ENCODE peak calls at places on chromosomes 2 and 18, in eight cellular contexts. One of them, this sample, is unnamed.

GRCh38 chr2:149994057-149994728 is 406.6 kb upstream of the MMADHC start:
- DNase-seq in neural crest cell: no peak
- DNase-seq in progenitor cell of endocrine pancreas: no peak
- DNase-seq in cardiac muscle cell: no peak
- DNase-seq in upper lobe of right lung: no peak
- DNase-seq in body of pancreas: peak
- DNase-seq in psoas muscle: no peak
- DNase-seq in nephron progenitor cell: no peak
- DNase-seq in this sample: no peak

GRCh38 chr2:200698217-200698616 is 112.4 kb downstream of the AOX1 start:
- DNase-seq in neural crest cell: no peak
- DNase-seq in progenitor cell of endocrine pancreas: no peak
- DNase-seq in cardiac muscle cell: no peak
- DNase-seq in upper lobe of right lung: no peak
- DNase-seq in body of pancreas: no peak
- DNase-seq in psoas muscle: no peak
- DNase-seq in nephron progenitor cell: no peak
- DNase-seq in this sample: no peak

GRCh38 chr18:62584241-62585120 is 61.7 kb downstream of the ZCCHC2 start:
- DNase-seq in neural crest cell: peak
- DNase-seq in progenitor cell of endocrine pancreas: peak
- DNase-seq in cardiac muscle cell: peak
- DNase-seq in upper lobe of right lung: peak
- DNase-seq in body of pancreas: peak
- DNase-seq in psoas muscle: peak
- DNase-seq in nephron progenitor cell: peak
- DNase-seq in this sample: peak

GRCh38 chr2:100058014-100058310 is 84.4 kb downstream of the AFF3 start:
- DNase-seq in neural crest cell: no peak
- DNase-seq in progenitor cell of endocrine pancreas: no peak
- DNase-seq in cardiac muscle cell: no peak
- DNase-seq in upper lobe of right lung: no peak
- DNase-seq in body of pancreas: no peak
- DNase-seq in psoas muscle: no peak
- DNase-seq in nephron progenitor cell: no peak
- DNase-seq in this sample: no peak

GRCh38 chr2:60516383-60516811 is 37.1 kb downstream of the BCL11A start:
- DNase-seq in neural crest cell: no peak
- DNase-seq in progenitor cell of endocrine pancreas: no peak
- DNase-seq in cardiac muscle cell: no peak
- DNase-seq in upper lobe of right lung: no peak
- DNase-seq in body of pancreas: no peak
- DNase-seq in psoas muscle: no peak
- DNase-seq in nephron progenitor cell: no peak
- DNase-seq in this sample: no peak

GRCh38 chr2:45272549-45273245 is 263.4 kb upstream of the SIX2 start:
- DNase-seq in neural crest cell: no peak
- DNase-seq in progenitor cell of endocrine pancreas: no peak
- DNase-seq in cardiac muscle cell: no peak
- DNase-seq in upper lobe of right lung: no peak
- DNase-seq in body of pancreas: no peak
- DNase-seq in psoas muscle: no peak
- DNase-seq in nephron progenitor cell: no peak
- DNase-seq in this sample: no peak

GRCh38 chr2:101162561-101163330 is 11.6 kb upstream of the TBC1D8 start:
- DNase-seq in neural crest cell: no peak
- DNase-seq in progenitor cell of endocrine pancreas: no peak
- DNase-seq in cardiac muscle cell: no peak
- DNase-seq in upper lobe of right lung: no peak
- DNase-seq in body of pancreas: no peak
- DNase-seq in psoas muscle: no peak
- DNase-seq in nephron progenitor cell: peak
- DNase-seq in this sample: peak

GRCh38 chr2:146615778-146616177 is 1229.1 kb upstream of the ACVR2A start:
- DNase-seq in neural crest cell: no peak
- DNase-seq in progenitor cell of endocrine pancreas: no peak
- DNase-seq in cardiac muscle cell: no peak
- DNase-seq in upper lobe of right lung: no peak
- DNase-seq in body of pancreas: no peak
- DNase-seq in psoas muscle: no peak
- DNase-seq in nephron progenitor cell: no peak
- DNase-seq in this sample: no peak

GRCh38 chr2:218621007-218621406 is 13.3 kb downstream of the PLCD4 start:
- DNase-seq in neural crest cell: no peak
- DNase-seq in progenitor cell of endocrine pancreas: no peak
- DNase-seq in cardiac muscle cell: no peak
- DNase-seq in upper lobe of right lung: no peak
- DNase-seq in body of pancreas: no peak
- DNase-seq in psoas muscle: no peak
- DNase-seq in nephron progenitor cell: no peak
- DNase-seq in this sample: no peak

GRCh38 chr2:38376346-38376682 is 759 bp downstream of the ATL2 start:
- DNase-seq in neural crest cell: no peak
- DNase-seq in progenitor cell of endocrine pancreas: no peak
- DNase-seq in cardiac muscle cell: peak
- DNase-seq in upper lobe of right lung: no peak
- DNase-seq in body of pancreas: no peak
- DNase-seq in psoas muscle: no peak
- DNase-seq in nephron progenitor cell: no peak
- DNase-seq in this sample: no peak

GRCh38 chr2:75560768-75561565 is at the start of gene EVA1A:
- DNase-seq in neural crest cell: peak
- DNase-seq in progenitor cell of endocrine pancreas: peak
- DNase-seq in cardiac muscle cell: peak
- DNase-seq in upper lobe of right lung: peak
- DNase-seq in body of pancreas: peak
- DNase-seq in psoas muscle: peak
- DNase-seq in nephron progenitor cell: peak
- DNase-seq in this sample: peak

GRCh38 chr18:11689972-11690570 is 1.0 kb downstream of the GNAL start:
- DNase-seq in neural crest cell: no peak
- DNase-seq in progenitor cell of endocrine pancreas: no peak
- DNase-seq in cardiac muscle cell: no peak
- DNase-seq in upper lobe of right lung: no peak
- DNase-seq in body of pancreas: no peak
- DNase-seq in psoas muscle: no peak
- DNase-seq in nephron progenitor cell: no peak
- DNase-seq in this sample: peak

GRCh38 chr18:68735498-68736343 is 20.8 kb upstream of the TMX3 start:
- DNase-seq in neural crest cell: no peak
- DNase-seq in progenitor cell of endocrine pancreas: no peak
- DNase-seq in cardiac muscle cell: peak
- DNase-seq in upper lobe of right lung: no peak
- DNase-seq in body of pancreas: no peak
- DNase-seq in psoas muscle: no peak
- DNase-seq in nephron progenitor cell: no peak
- DNase-seq in this sample: no peak

GRCh38 chr2:156537147-156537546 is 101.0 kb downstream of the GPD2 start:
- DNase-seq in neural crest cell: no peak
- DNase-seq in progenitor cell of endocrine pancreas: no peak
- DNase-seq in cardiac muscle cell: no peak
- DNase-seq in upper lobe of right lung: no peak
- DNase-seq in body of pancreas: no peak
- DNase-seq in psoas muscle: no peak
- DNase-seq in nephron progenitor cell: no peak
- DNase-seq in this sample: no peak

GRCh38 chr2:25955036-25955435 is 27.3 kb downstream of the KIF3C start:
- DNase-seq in neural crest cell: no peak
- DNase-seq in progenitor cell of endocrine pancreas: no peak
- DNase-seq in cardiac muscle cell: no peak
- DNase-seq in upper lobe of right lung: no peak
- DNase-seq in body of pancreas: no peak
- DNase-seq in psoas muscle: no peak
- DNase-seq in nephron progenitor cell: no peak
- DNase-seq in this sample: no peak

GRCh38 chr2:158841839-158842238 is 46.7 kb downstream of the DAPL1 start:
- DNase-seq in neural crest cell: no peak
- DNase-seq in progenitor cell of endocrine pancreas: no peak
- DNase-seq in cardiac muscle cell: no peak
- DNase-seq in upper lobe of right lung: no peak
- DNase-seq in body of pancreas: no peak
- DNase-seq in psoas muscle: no peak
- DNase-seq in nephron progenitor cell: no peak
- DNase-seq in this sample: no peak

GRCh38 chr2:149857344-149857743 is 269.8 kb upstream of the MMADHC start:
- DNase-seq in neural crest cell: no peak
- DNase-seq in progenitor cell of endocrine pancreas: no peak
- DNase-seq in cardiac muscle cell: no peak
- DNase-seq in upper lobe of right lung: no peak
- DNase-seq in body of pancreas: no peak
- DNase-seq in psoas muscle: no peak
- DNase-seq in nephron progenitor cell: no peak
- DNase-seq in this sample: no peak

GRCh38 chr2:138536302-138536701 is 34.7 kb downstream of the SPOPL start:
- DNase-seq in neural crest cell: no peak
- DNase-seq in progenitor cell of endocrine pancreas: no peak
- DNase-seq in cardiac muscle cell: no peak
- DNase-seq in upper lobe of right lung: no peak
- DNase-seq in body of pancreas: peak
- DNase-seq in psoas muscle: no peak
- DNase-seq in nephron progenitor cell: no peak
- DNase-seq in this sample: peak

GRCh38 chr2:46812381-46813024 is 103.1 kb downstream of the MCFD2 start:
- DNase-seq in neural crest cell: no peak
- DNase-seq in progenitor cell of endocrine pancreas: no peak
- DNase-seq in cardiac muscle cell: no peak
- DNase-seq in upper lobe of right lung: no peak
- DNase-seq in body of pancreas: peak
- DNase-seq in psoas muscle: peak
- DNase-seq in nephron progenitor cell: no peak
- DNase-seq in this sample: no peak

GRCh38 chr2:112829247-112829646 is 7.3 kb downstream of the IL1B start:
- DNase-seq in neural crest cell: no peak
- DNase-seq in progenitor cell of endocrine pancreas: no peak
- DNase-seq in cardiac muscle cell: no peak
- DNase-seq in upper lobe of right lung: no peak
- DNase-seq in body of pancreas: no peak
- DNase-seq in psoas muscle: no peak
- DNase-seq in nephron progenitor cell: no peak
- DNase-seq in this sample: no peak

GRCh38 chr18:44715841-44716240 is 35.2 kb downstream of the SETBP1 start:
- DNase-seq in neural crest cell: no peak
- DNase-seq in progenitor cell of endocrine pancreas: no peak
- DNase-seq in cardiac muscle cell: no peak
- DNase-seq in upper lobe of right lung: no peak
- DNase-seq in body of pancreas: no peak
- DNase-seq in psoas muscle: no peak
- DNase-seq in nephron progenitor cell: no peak
- DNase-seq in this sample: peak

GRCh38 chr2:97724946-97725688 is 11.7 kb downstream of the ZAP70 start:
- DNase-seq in neural crest cell: no peak
- DNase-seq in progenitor cell of endocrine pancreas: no peak
- DNase-seq in cardiac muscle cell: no peak
- DNase-seq in upper lobe of right lung: peak
- DNase-seq in body of pancreas: no peak
- DNase-seq in psoas muscle: no peak
- DNase-seq in nephron progenitor cell: no peak
- DNase-seq in this sample: no peak

GRCh38 chr2:119260636-119261497 is 37.2 kb downstream of the STEAP3 start:
- DNase-seq in neural crest cell: no peak
- DNase-seq in progenitor cell of endocrine pancreas: no peak
- DNase-seq in cardiac muscle cell: peak
- DNase-seq in upper lobe of right lung: no peak
- DNase-seq in body of pancreas: no peak
- DNase-seq in psoas muscle: no peak
- DNase-seq in nephron progenitor cell: no peak
- DNase-seq in this sample: no peak

GRCh38 chr2:70779911-70780580 is 10.4 kb downstream of the FIGLA start:
- DNase-seq in neural crest cell: no peak
- DNase-seq in progenitor cell of endocrine pancreas: no peak
- DNase-seq in cardiac muscle cell: no peak
- DNase-seq in upper lobe of right lung: no peak
- DNase-seq in body of pancreas: no peak
- DNase-seq in psoas muscle: no peak
- DNase-seq in nephron progenitor cell: no peak
- DNase-seq in this sample: no peak

GRCh38 chr2:70790079-70790963 is at the start of gene FIGLA:
- DNase-seq in neural crest cell: peak
- DNase-seq in progenitor cell of endocrine pancreas: peak
- DNase-seq in cardiac muscle cell: peak
- DNase-seq in upper lobe of right lung: no peak
- DNase-seq in body of pancreas: peak
- DNase-seq in psoas muscle: no peak
- DNase-seq in nephron progenitor cell: peak
- DNase-seq in this sample: peak

GRCh38 chr2:70784320-70784719 is 6.1 kb downstream of the FIGLA start:
- DNase-seq in neural crest cell: no peak
- DNase-seq in progenitor cell of endocrine pancreas: no peak
- DNase-seq in cardiac muscle cell: no peak
- DNase-seq in upper lobe of right lung: no peak
- DNase-seq in body of pancreas: no peak
- DNase-seq in psoas muscle: no peak
- DNase-seq in nephron progenitor cell: no peak
- DNase-seq in this sample: no peak

GRCh38 chr2:70789304-70790078 is 952 bp downstream of the FIGLA start:
- DNase-seq in neural crest cell: peak
- DNase-seq in progenitor cell of endocrine pancreas: peak
- DNase-seq in cardiac muscle cell: peak
- DNase-seq in upper lobe of right lung: peak
- DNase-seq in body of pancreas: peak
- DNase-seq in psoas muscle: peak
- DNase-seq in nephron progenitor cell: peak
- DNase-seq in this sample: peak

GRCh38 chr2:70785137-70785911 is 5.1 kb downstream of the FIGLA start:
- DNase-seq in neural crest cell: peak
- DNase-seq in progenitor cell of endocrine pancreas: no peak
- DNase-seq in cardiac muscle cell: peak
- DNase-seq in upper lobe of right lung: no peak
- DNase-seq in body of pancreas: peak
- DNase-seq in psoas muscle: no peak
- DNase-seq in nephron progenitor cell: peak
- DNase-seq in this sample: peak
- TF ChIP-seq CTCF in neural crest cell: peak
- TF ChIP-seq CTCF in progenitor cell of endocrine pancreas: peak
- TF ChIP-seq CTCF in cardiac muscle cell: peak
- TF ChIP-seq CTCF in upper lobe of right lung: peak
- TF ChIP-seq CTCF in body of pancreas: no peak
- TF ChIP-seq CTCF in psoas muscle: peak
- TF ChIP-seq CTCF in nephron progenitor cell: peak
- TF ChIP-seq CTCF in this sample: no peak

GRCh38 chr2:102872388-102872787 is 110.6 kb downstream of the TMEM182 start:
- DNase-seq in neural crest cell: no peak
- DNase-seq in progenitor cell of endocrine pancreas: no peak
- DNase-seq in cardiac muscle cell: peak
- DNase-seq in upper lobe of right lung: no peak
- DNase-seq in body of pancreas: no peak
- DNase-seq in psoas muscle: no peak
- DNase-seq in nephron progenitor cell: no peak
- DNase-seq in this sample: no peak
- TF ChIP-seq CTCF in neural crest cell: peak
- TF ChIP-seq CTCF in progenitor cell of endocrine pancreas: peak
- TF ChIP-seq CTCF in cardiac muscle cell: no peak
- TF ChIP-seq CTCF in upper lobe of right lung: no peak
- TF ChIP-seq CTCF in body of pancreas: no peak
- TF ChIP-seq CTCF in psoas muscle: peak
- TF ChIP-seq CTCF in nephron progenitor cell: no peak
- TF ChIP-seq CTCF in this sample: no peak

GRCh38 chr2:12076810-12077209 is 330.4 kb downstream of the LPIN1 start:
- DNase-seq in neural crest cell: no peak
- DNase-seq in progenitor cell of endocrine pancreas: no peak
- DNase-seq in cardiac muscle cell: no peak
- DNase-seq in upper lobe of right lung: no peak
- DNase-seq in body of pancreas: peak
- DNase-seq in psoas muscle: no peak
- DNase-seq in nephron progenitor cell: no peak
- DNase-seq in this sample: no peak
- TF ChIP-seq CTCF in neural crest cell: no peak
- TF ChIP-seq CTCF in progenitor cell of endocrine pancreas: no peak
- TF ChIP-seq CTCF in cardiac muscle cell: no peak
- TF ChIP-seq CTCF in upper lobe of right lung: no peak
- TF ChIP-seq CTCF in body of pancreas: no peak
- TF ChIP-seq CTCF in psoas muscle: no peak
- TF ChIP-seq CTCF in nephron progenitor cell: no peak
- TF ChIP-seq CTCF in this sample: no peak

GRCh38 chr2:161303535-161304050 is 4.6 kb upstream of the PSMD14 start:
- DNase-seq in neural crest cell: no peak
- DNase-seq in progenitor cell of endocrine pancreas: no peak
- DNase-seq in cardiac muscle cell: no peak
- DNase-seq in upper lobe of right lung: no peak
- DNase-seq in body of pancreas: no peak
- DNase-seq in psoas muscle: no peak
- DNase-seq in nephron progenitor cell: no peak
- DNase-seq in this sample: no peak
- TF ChIP-seq CTCF in neural crest cell: no peak
- TF ChIP-seq CTCF in progenitor cell of endocrine pancreas: no peak
- TF ChIP-seq CTCF in cardiac muscle cell: no peak
- TF ChIP-seq CTCF in upper lobe of right lung: no peak
- TF ChIP-seq CTCF in body of pancreas: no peak
- TF ChIP-seq CTCF in psoas muscle: no peak
- TF ChIP-seq CTCF in nephron progenitor cell: no peak
- TF ChIP-seq CTCF in this sample: no peak

This sample was measured in glutamatergic neuron.